ENCODE peak calls at places on chromosomes 11 and 22, in ten cellular contexts. A is cardiac muscle cell, O is heart right ventricle, E is neural progenitor cell, U is astrocyte, G is tibial artery, Q is lower lobe of right lung, Z is uterus, X is prostate gland, I is left lung. M is an unnamed sample.

GRCh38 chr22:42446151-42446550 is 13.9 kb upstream of the NFAM1 start:
- DNase-seq in A (no peak), X (no peak), Q (no peak), E (no peak), Z (no peak), I (no peak), O (no peak), U (no peak), G (no peak), M (no peak)

GRCh38 chr11:64867748-64868462 is 10.5 kb downstream of the EHD1 start:
- DNase-seq in G (no peak), Z (no peak), A (no peak), U (no peak), X (no peak), E (no peak), I (no peak), O (no peak), Q (no peak), M (peak; percentile 90)

GRCh38 chr11:12842933-12843636 is 166.0 kb upstream of the RASSF10 start:
- DNase-seq in A (peak; percentile 75), I (no peak), Q (no peak), Z (no peak), X (peak; percentile 52), G (no peak), E (peak; percentile 89), O (no peak), U (peak; percentile 89), M (peak; percentile 42)

GRCh38 chr11:5937868-5938602 is 4.0 kb upstream of the OR56A3 start:
- DNase-seq in A (no peak), O (no peak), X (no peak), Z (no peak), U (no peak), E (no peak), G (no peak), Q (no peak), I (no peak), M (no peak)

GRCh38 chr11:72573380-72573949 is 100.8 kb downstream of the PDE2A start:
- DNase-seq in G (no peak), X (no peak), E (peak; percentile 78), U (no peak), O (peak; percentile 49), Z (no peak), A (peak; percentile 65), Q (no peak), I (no peak), M (no peak)

GRCh38 chr22:49482811-49483210 is 344.9 kb downstream of the BRD1 start:
- DNase-seq in I (no peak), Z (no peak), E (no peak), Q (no peak), A (no peak), G (no peak), O (no peak), U (no peak), X (no peak), M (no peak)

GRCh38 chr22:28188480-28188879 is 269.4 kb upstream of the PITPNB start:
- DNase-seq in U (no peak), I (no peak), Q (no peak), Z (no peak), O (no peak), X (no peak), G (no peak), E (peak; percentile 65), A (no peak), M (no peak)

GRCh38 chr11:72493426-72494108 is 59.2 kb upstream of the CLPB start:
- DNase-seq in A (no peak), X (no peak), E (peak; percentile 33), Q (no peak), I (no peak), Z (no peak), O (no peak), G (no peak), U (peak; percentile 37), M (no peak)

GRCh38 chr11:78946945-78947914 is 372.6 kb upstream of the NARS2 start:
- DNase-seq in Q (no peak), A (no peak), E (no peak), G (no peak), U (no peak), I (no peak), X (peak; percentile 64), O (no peak), Z (peak; percentile 26), M (no peak)

GRCh38 chr11:63769719-63770443 is 1.3 kb upstream of the ZFTA start:
- DNase-seq in Z (no peak), O (peak; percentile 13), G (no peak), A (peak; percentile 46), I (peak; percentile 32), U (no peak), X (no peak), E (peak; percentile 64), Q (no peak), M (no peak)

GRCh38 chr11:106127604-106128003 is 50.1 kb downstream of the AASDHPPT start:
- DNase-seq in Q (no peak), E (no peak), O (no peak), A (no peak), I (no peak), X (no peak), Z (no peak), U (no peak), G (no peak), M (no peak)

GRCh38 chr11:121024989-121025388 is 1.1 kb downstream of the TBCEL start:
- DNase-seq in I (peak; percentile 38), U (no peak), G (no peak), X (no peak), E (no peak), O (no peak), Q (no peak), A (peak; percentile 90), Z (no peak), M (peak; percentile 32)
- H3K27ac ChIP-seq in I (no peak overlapping the region), U (no peak overlapping the region), G (no peak overlapping the region), X (no peak overlapping the region), E (no peak overlapping the region), O (peak overlapping the region; percentile 81), Q (peak overlapping the region; percentile 84), A (peak overlapping the region; percentile 90), Z (no peak overlapping the region), M (no peak overlapping the region)

DNA sequence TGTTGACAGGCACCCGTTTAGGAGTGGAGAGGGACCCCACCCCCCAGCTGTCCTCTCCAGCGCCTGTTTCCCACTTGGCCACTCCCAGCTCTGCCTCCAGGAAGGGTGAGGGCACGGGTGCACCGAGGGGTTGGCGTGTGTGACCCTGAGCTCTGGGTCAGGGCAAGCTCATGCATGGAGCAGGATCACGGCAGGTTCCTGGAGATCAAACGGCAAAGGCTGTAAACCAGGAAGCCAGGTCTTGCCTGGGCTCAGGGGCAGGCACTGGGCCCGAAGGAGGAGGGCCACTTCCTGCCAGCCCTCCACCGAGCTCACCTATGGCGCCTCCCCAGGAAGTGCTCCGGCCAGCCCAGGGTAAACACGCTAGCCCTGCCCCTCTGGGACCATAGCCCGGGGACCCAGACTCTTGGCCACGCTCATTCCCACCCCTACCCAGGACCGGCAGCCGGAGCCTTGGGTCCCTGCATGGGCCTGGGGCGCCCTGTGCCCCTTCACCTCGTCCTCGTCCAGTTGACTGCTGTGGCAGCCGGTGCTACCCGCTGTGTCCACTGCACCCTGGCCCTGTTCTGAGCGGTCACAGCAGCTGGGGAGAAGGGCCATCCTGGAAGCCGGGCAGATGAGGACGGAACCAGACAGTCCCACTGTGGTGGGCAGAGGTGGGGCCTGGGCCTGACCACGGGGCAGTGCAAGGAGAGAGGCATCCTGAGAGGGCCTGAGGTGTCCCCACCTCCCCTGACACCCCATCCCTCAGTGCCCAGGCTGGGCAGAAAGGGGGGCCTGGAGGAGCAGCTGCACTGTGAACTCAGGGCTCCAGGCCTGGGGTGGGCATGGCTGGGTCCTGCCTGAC is 1.0 kb upstream of the EPS8L2 start:
- DNase-seq in O (no peak), E (no peak), Q (peak; percentile 85), G (peak; percentile 66), Z (no peak), I (peak; percentile 79), U (no peak), X (peak; percentile 82), A (no peak), M (no peak)
- H3K4me1 ChIP-seq in O (peaks cover 34% of the 10 kb centered on the region), E (peaks cover 15% of the 10 kb centered on the region), Q (peaks cover 63% of the 10 kb centered on the region), G (peaks cover 32% of the 10 kb centered on the region), Z (no peaks in the 10 kb centered on the region), I (peaks cover 14% of the 10 kb centered on the region), U (peaks cover 21% of the 10 kb centered on the region), X (peaks cover 36% of the 10 kb centered on the region), A (peaks cover 13% of the 10 kb centered on the region), M (peaks cover 7% of the 10 kb centered on the region)

GRCh38 chr11:61697093-61697492 is 16.9 kb downstream of the DAGLA start:
- DNase-seq in G (no peak), E (no peak), O (peak; percentile 9), Z (no peak), X (peak; percentile 32), Q (peak; percentile 71), A (no peak), I (no peak), U (no peak), M (peak; percentile 22)

GRCh38 chr11:61693897-61694840 is 14.0 kb downstream of the DAGLA start:
- DNase-seq in O (no peak), Z (no peak), X (no peak), E (no peak), G (no peak), U (no peak), I (no peak), A (no peak), Q (no peak), M (no peak)

GRCh38 chr11:61695917-61696316 is 15.7 kb downstream of the DAGLA start:
- DNase-seq in Q (peak; percentile 85), E (no peak), X (peak; percentile 83), I (peak; percentile 84), G (peak; percentile 86), A (no peak), Z (peak; percentile 84), O (peak; percentile 74), U (peak; percentile 71), M (peak; percentile 58)

GRCh38 chr11:61696602-61697001 is 16.4 kb downstream of the DAGLA start:
- DNase-seq in U (no peak), Q (no peak), Z (peak; percentile 59), G (no peak), X (no peak), A (no peak), E (no peak), I (no peak), O (peak; percentile 10), M (no peak)

DNA sequence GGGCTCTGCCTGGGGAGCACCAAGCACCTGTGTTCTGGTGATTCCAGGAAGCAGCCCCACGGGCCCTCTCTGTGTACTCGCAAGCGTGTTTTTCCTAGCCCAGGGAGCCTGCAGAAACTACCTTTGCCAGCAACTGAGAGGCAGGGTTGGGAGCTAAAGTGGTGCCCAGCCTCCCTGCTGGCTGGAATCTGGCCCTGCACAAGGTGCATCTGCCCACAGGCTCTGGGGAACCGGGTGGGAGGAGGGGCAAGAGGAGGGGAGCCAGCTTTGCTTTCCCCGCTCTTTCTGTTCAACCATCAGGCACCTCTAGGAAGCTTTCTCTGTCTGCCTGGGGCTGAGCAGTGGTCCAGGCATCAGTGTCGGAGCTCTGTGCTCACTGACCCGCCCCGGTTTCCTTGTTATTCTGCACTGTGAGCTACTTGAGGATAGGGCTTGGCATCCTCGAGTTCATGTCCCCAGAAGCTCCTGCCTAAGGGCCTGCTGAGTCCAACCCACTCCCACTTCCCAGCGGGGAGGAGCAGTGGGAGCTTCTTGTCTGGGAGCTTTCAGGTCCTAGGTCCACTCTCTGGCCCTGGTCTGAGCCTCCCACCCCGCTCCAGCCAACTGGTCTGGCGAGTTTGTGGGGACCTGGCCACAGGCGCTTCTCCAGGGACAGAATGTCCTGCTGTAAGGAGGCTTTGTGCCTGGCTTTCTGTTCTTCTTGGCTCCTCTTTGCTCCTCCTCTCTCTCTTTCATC is 14.9 kb downstream of the DAGLA start:
- DNase-seq in E (peak; percentile 55), U (no peak), Z (peak; percentile 82), I (no peak), G (peak; percentile 86), A (peak; percentile 36), O (peak; percentile 58), X (peak; percentile 88), Q (peak; percentile 75), M (no peak)
- H3K27ac ChIP-seq in E (no peak overlapping the region), U (peak overlapping the region; percentile 54), Z (peak overlapping the region; percentile 89), I (peak overlapping the region; percentile 61), G (peak overlapping the region; percentile 84), A (no peak overlapping the region), O (peak overlapping the region; percentile 89), X (peak overlapping the region; percentile 98), Q (peak overlapping the region; percentile 77), M (peak overlapping the region; percentile 49)

GRCh38 chr11:93080146-93080759 is 110.8 kb downstream of the MTNR1B start:
- DNase-seq in U (no peak), G (no peak), Q (no peak), A (no peak), O (no peak), I (no peak), X (no peak), E (peak; percentile 78), Z (no peak), M (no peak)
- H3K4me1 ChIP-seq in U (no peaks in the 10 kb centered on the region), G (no peaks in the 10 kb centered on the region), Q (no peaks in the 10 kb centered on the region), A (no peaks in the 10 kb centered on the region), O (no peaks in the 10 kb centered on the region), I (no peaks in the 10 kb centered on the region), X (no peaks in the 10 kb centered on the region), E (peaks cover 48% of the 10 kb centered on the region), Z (no peaks in the 10 kb centered on the region), M (peaks cover 4% of the 10 kb centered on the region)

M was measured in foreskin keratinocyte.